ENCODE peak calls at places on chromosomes 7 and 10, in ten cellular contexts. F is neural crest cell; B is HCT116; Y is GM13977; K is brain microvascular endothelial cell; G is CD4-positive, alpha-beta T cell; D is stomach; W is lower lobe of right lung; Z is cardiac muscle cell; Q is activated CD8-positive, alpha-beta T cell treated with anti-CD3 and anti-CD28 coated beads for 36 hours. S is an unnamed sample.

GRCh38 chr10:110208614-110209398 is 1.4 kb downstream of the MXI1 start:
- DNase-seq in W (no peak), B (no peak), F (no peak), Z (peak), G (no peak), K (no peak), Y (peak), Q (no peak), D (peak), S (no peak)

GRCh38 chr7:45239486-45239885 is 81.9 kb downstream of the RAMP3 start:
- DNase-seq in D (no peak), G (no peak), Q (no peak), Y (no peak), F (no peak), W (no peak), K (peak), Z (no peak), B (no peak), S (no peak)

GRCh38 chr7:1662767-1663166 is 7.3 kb upstream of the ELFN1 start:
- DNase-seq in D (no peak), B (no peak), G (no peak), Q (no peak), W (peak), K (no peak), Y (no peak), Z (no peak), F (no peak), S (peak)

GRCh38 chr10:52762088-52762487 is 10.5 kb downstream of the MBL2 start:
- DNase-seq in W (no peak), K (no peak), G (no peak), Z (no peak), Q (no peak), D (no peak), Y (no peak), F (no peak), B (no peak), S (no peak)

GRCh38 chr7:28551311-28551710 is 139.0 kb downstream of the CREB5 start:
- DNase-seq in K (no peak), Z (no peak), G (no peak), D (no peak), F (no peak), W (no peak), Q (no peak), Y (no peak), B (no peak), S (no peak)

GRCh38 chr7:77368974-77369373 is 47.2 kb downstream of the GSAP start:
- DNase-seq in W (no peak), F (no peak), Y (no peak), Q (no peak), K (peak), B (peak), D (no peak), G (no peak), Z (peak), S (no peak)

GRCh38 chr10:34698979-34699378 is 116.1 kb downstream of the PARD3 start:
- DNase-seq in Z (no peak), Q (no peak), D (no peak), B (peak), K (peak), W (no peak), F (no peak), Y (no peak), G (no peak), S (no peak)

GRCh38 chr7:41774966-41775365 is 72.1 kb upstream of the INHBA start:
- DNase-seq in G (no peak), K (no peak), Q (no peak), B (no peak), Y (no peak), F (no peak), Z (no peak), D (no peak), W (no peak), S (no peak)

GRCh38 chr7:112093409-112093808 is 112.8 kb downstream of the DOCK4 start:
- DNase-seq in G (no peak), W (no peak), Z (no peak), K (no peak), D (no peak), F (no peak), Y (no peak), Q (no peak), B (no peak), S (no peak)

GRCh38 chr10:132847416-132847777 is 61.5 kb upstream of the NKX6-2 start:
- DNase-seq in B (no peak), K (no peak), W (no peak), D (no peak), G (no peak), F (no peak), Y (no peak), Z (no peak), Q (no peak), S (peak)

GRCh38 chr7:27178366-27178765 is 4.2 kb upstream of the HOXA10 start:
- DNase-seq in Y (no peak), D (no peak), F (no peak), W (no peak), G (no peak), B (no peak), Z (no peak), K (no peak), Q (no peak), S (no peak)

GRCh38 chr10:124642076-124642710 is 102.0 kb downstream of the FAM53B start:
- DNase-seq in B (no peak), F (no peak), K (no peak), W (peak), G (no peak), Z (no peak), Y (no peak), Q (no peak), D (no peak), S (no peak)

GRCh38 chr10:71045188-71045841 is 156.9 kb upstream of the PCBD1 start:
- DNase-seq in B (no peak), G (no peak), K (no peak), W (peak), F (no peak), Z (no peak), D (no peak), Y (no peak), Q (no peak), S (no peak)

GRCh38 chr10:4678023-4678950 is 147.7 kb upstream of the AKR1E2 start:
- DNase-seq in Z (no peak), F (no peak), B (no peak), W (no peak), G (no peak), K (peak), Y (no peak), D (no peak), Q (no peak), S (no peak)

GRCh38 chr7:45400680-45401079 is 173.5 kb upstream of the ADCY1 start:
- DNase-seq in Q (no peak), Y (no peak), Z (no peak), F (no peak), D (no peak), B (no peak), K (no peak), W (no peak), G (no peak), S (no peak)

GRCh38 chr10:35025916-35026315 is 64.2 kb downstream of the CUL2 start:
- DNase-seq in D (no peak), Y (no peak), K (no peak), Z (no peak), Q (no peak), F (no peak), W (no peak), G (no peak), B (no peak), S (no peak)

GRCh38 chr7:130151591-130152269 is 53.5 kb downstream of the TMEM209 start:
- DNase-seq in Y (no peak), Q (peak), F (no peak), K (no peak), G (no peak), Z (no peak), W (no peak), B (no peak), D (no peak), S (peak)

GRCh38 chr7:108263364-108263951 is 133.3 kb upstream of the LAMB4 start:
- DNase-seq in Z (no peak), D (no peak), Y (no peak), B (no peak), Q (no peak), K (no peak), W (no peak), F (no peak), G (no peak), S (no peak)

GRCh38 chr7:136911362-136911761 is 42.9 kb downstream of the CHRM2 start:
- DNase-seq in W (no peak), G (no peak), K (peak), Q (no peak), D (no peak), F (no peak), Z (peak), Y (no peak), B (no peak), S (no peak)

GRCh38 chr10:98323221-98324164 is 55.5 kb upstream of the LOXL4 start:
- DNase-seq in Z (peak), G (no peak), Y (no peak), D (peak), B (peak), W (peak), F (no peak), K (peak), Q (peak), S (no peak)

GRCh38 chr7:91164948-91165845 is 99.0 kb upstream of the FZD1 start:
- DNase-seq in Y (peak), Q (no peak), B (no peak), Z (no peak), K (peak), W (no peak), D (no peak), F (no peak), G (no peak), S (no peak)

GRCh38 chr10:34576789-34577188 is 238.3 kb downstream of the PARD3 start:
- DNase-seq in K (no peak), B (no peak), Z (no peak), G (no peak), W (no peak), Q (no peak), Y (no peak), D (no peak), F (no peak), S (no peak)

GRCh38 chr7:30173058-30173897 is 38.5 kb downstream of the MTURN start:
- DNase-seq in Z (peak), Q (no peak), D (peak), Y (no peak), B (no peak), F (peak), G (no peak), W (peak), K (peak), S (no peak)

GRCh38 chr7:45718464-45719330 is 144.5 kb downstream of the ADCY1 start:
- DNase-seq in F (no peak), D (no peak), G (no peak), K (peak), B (no peak), W (no peak), Q (no peak), Y (no peak), Z (no peak), S (no peak)

GRCh38 chr7:83956104-83956503 is 238.5 kb downstream of the SEMA3A start:
- DNase-seq in D (no peak), Q (no peak), Z (no peak), Y (no peak), B (no peak), F (no peak), K (no peak), G (no peak), W (no peak), S (no peak)

GRCh38 chr7:3106353-3106752 is 62.7 kb upstream of the CARD11 start:
- DNase-seq in Y (no peak), B (no peak), Z (no peak), K (no peak), G (no peak), D (peak), Q (peak), W (no peak), F (no peak), S (no peak)

DNA sequence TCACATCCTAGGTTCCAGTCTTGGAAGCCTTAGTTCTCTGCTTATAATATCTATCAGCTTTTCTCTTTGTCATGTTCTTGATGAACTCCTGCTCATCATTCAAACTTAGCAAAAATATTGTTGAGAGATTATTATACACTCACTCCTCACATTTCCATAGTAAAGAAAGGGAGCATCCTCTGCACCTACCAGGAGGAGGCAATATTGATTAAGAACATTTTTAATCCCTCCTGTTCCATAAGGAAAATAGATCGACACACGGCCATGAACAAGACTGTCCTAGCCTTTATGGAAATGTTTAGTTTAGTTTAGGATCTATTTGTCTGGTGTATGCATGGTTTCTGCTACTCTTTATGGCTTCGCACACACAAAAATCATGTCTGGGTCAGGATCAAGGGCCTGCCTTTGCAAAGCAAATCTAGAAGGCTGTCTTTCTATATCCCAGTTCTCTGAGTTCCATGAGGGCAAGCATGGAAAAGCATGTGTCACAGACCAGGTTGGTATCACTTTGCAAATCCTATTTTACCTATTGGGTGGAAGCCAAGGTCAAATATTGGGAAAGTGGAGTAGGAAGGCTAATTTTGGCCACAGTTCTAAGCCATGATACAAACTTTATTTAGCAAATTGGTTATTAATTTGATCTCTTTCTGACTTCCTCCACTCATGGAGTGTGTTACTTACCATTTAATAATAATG is 164.4 kb downstream of the MDFIC start:
- DNase-seq in K (no peak), Y (no peak), D (no peak), F (no peak), G (no peak), Z (no peak), B (no peak), W (no peak), Q (no peak), S (no peak)
- TF ChIP-seq CTCF in K (no peak), Y (no peak), D (peak), F (no peak), G (no peak), Z (no peak), B (peak), W (no peak), Q (no peak), S (no peak)

DNA sequence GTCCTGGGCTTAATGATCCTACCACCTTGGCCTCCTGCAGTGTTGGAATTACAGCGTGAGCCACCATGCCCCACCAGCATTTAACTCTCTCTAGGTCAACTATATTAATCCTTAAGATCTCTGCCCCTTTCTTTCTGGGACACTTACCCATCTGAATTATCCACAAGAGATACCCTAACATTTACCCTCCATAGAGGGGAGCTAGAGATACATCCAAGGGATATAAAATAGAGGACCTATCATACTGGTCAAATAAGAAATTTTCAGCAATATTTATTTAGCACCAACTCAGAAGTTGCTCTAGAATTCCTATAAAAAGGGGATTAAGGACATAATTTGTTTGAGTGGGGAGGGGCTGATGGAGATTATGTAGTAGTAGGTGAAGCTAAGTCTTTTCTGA is 96.5 kb downstream of the OTUD1 start:
- DNase-seq in K (no peak), Y (no peak), Z (no peak), B (no peak), G (no peak), Q (no peak), D (no peak), W (no peak), F (no peak), S (no peak)
- TF ChIP-seq CTCF in K (no peak), Y (no peak), Z (no peak), B (no peak), G (no peak), Q (no peak), D (no peak), W (no peak), F (no peak), S (no peak)

GRCh38 chr7:44057849-44058758 is 7.3 kb downstream of the PGAM2 start:
- DNase-seq in B (no peak), K (no peak), G (no peak), Y (no peak), W (no peak), F (no peak), Q (peak), Z (no peak), D (no peak), S (no peak)
- TF ChIP-seq CTCF in B (no peak), K (no peak), G (no peak), Y (no peak), W (no peak), F (no peak), Q (no peak), Z (no peak), D (no peak), S (no peak)

GRCh38 chr10:12484945-12485805 is 135.8 kb downstream of the CAMK1D start:
- DNase-seq in Y (peak), B (no peak), G (peak), W (no peak), Z (peak), Q (peak), F (no peak), K (peak), D (peak), S (no peak)
- TF ChIP-seq CTCF in Y (peak), B (peak), G (no peak), W (no peak), Z (no peak), Q (no peak), F (no peak), K (no peak), D (peak), S (no peak)

GRCh38 chr10:24979685-24980084 is 27.3 kb upstream of the PRTFDC1 start:
- DNase-seq in Z (no peak), F (no peak), K (no peak), Y (no peak), W (no peak), G (no peak), D (no peak), Q (no peak), B (no peak), S (no peak)

GRCh38 chr10:24988831-24989769 is 26.9 kb downstream of the ENKUR start:
- DNase-seq in W (no peak), F (no peak), K (no peak), G (no peak), Y (no peak), D (no peak), Z (peak), Q (no peak), B (no peak), S (no peak)

GRCh38 chr10:24982294-24983064 is 30.1 kb upstream of the PRTFDC1 start:
- DNase-seq in Y (peak), Q (no peak), W (no peak), D (no peak), B (no peak), G (no peak), Z (no peak), K (no peak), F (no peak), S (no peak)

GRCh38 chr10:24981161-24981710 is 28.8 kb upstream of the PRTFDC1 start:
- DNase-seq in D (no peak), Q (no peak), Z (no peak), Y (no peak), K (no peak), W (no peak), F (no peak), B (no peak), G (no peak), S (no peak)

GRCh38 chr10:24983946-24984345 is 31.5 kb upstream of the PRTFDC1 start:
- DNase-seq in G (no peak), Y (no peak), B (no peak), W (no peak), Z (no peak), K (no peak), F (no peak), D (no peak), Q (no peak), S (no peak)
- TF ChIP-seq CTCF in G (no peak), Y (no peak), B (no peak), W (no peak), Z (no peak), K (no peak), F (no peak), D (no peak), Q (no peak), S (no peak)

GRCh38 chr10:62188021-62188616 is 80.5 kb downstream of the RTKN2 start:
- DNase-seq in K (no peak), W (no peak), B (no peak), Z (no peak), F (no peak), D (no peak), Q (no peak), G (no peak), Y (no peak), S (no peak)

GRCh38 chr10:62195675-62195926 is 73.0 kb downstream of the RTKN2 start:
- DNase-seq in B (no peak), Q (no peak), D (no peak), Z (no peak), F (no peak), Y (no peak), K (no peak), G (no peak), W (no peak), S (no peak)

GRCh38 chr10:62196528-62196927 is 72.1 kb downstream of the RTKN2 start:
- DNase-seq in Z (no peak), G (no peak), Y (no peak), K (no peak), W (no peak), D (no peak), Q (no peak), B (no peak), F (no peak), S (no peak)

GRCh38 chr10:62194924-62195674 is 73.5 kb downstream of the RTKN2 start:
- DNase-seq in W (no peak), G (no peak), Z (no peak), Q (no peak), K (no peak), D (no peak), Y (no peak), B (no peak), F (no peak), S (no peak)

DNA sequence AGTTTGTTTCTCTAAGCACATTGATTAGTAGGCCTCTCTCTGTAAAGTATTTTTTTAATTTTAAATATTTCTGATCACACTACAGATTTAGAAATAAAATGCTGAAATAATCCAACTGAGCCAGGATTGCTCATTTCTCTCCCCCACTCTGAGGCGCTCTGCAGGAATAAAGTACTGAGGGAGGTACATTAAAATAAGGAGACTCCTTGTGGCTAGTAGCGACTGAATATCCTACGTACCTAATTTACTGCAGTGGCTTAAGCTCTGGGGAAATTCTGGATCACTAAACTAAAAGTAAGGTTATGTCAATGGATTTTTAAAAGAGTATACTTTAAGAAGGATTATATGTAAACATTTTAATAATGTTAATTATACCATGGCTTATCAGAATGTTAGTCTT is 75.2 kb downstream of the RTKN2 start:
- DNase-seq in F (no peak), Q (no peak), D (no peak), Z (no peak), W (no peak), G (no peak), K (no peak), Y (no peak), B (no peak), S (no peak)
- TF ChIP-seq CTCF in F (no peak), Q (no peak), D (no peak), Z (no peak), W (no peak), G (no peak), K (no peak), Y (no peak), B (no peak), S (no peak)